ENCODE peak calls at places on chromosomes 5 and 9, in nine cellular contexts. S, H, Z, A, U, E, B, N and J are unnamed samples.

GRCh38 chr9:94867281-94867841 is 140.9 kb downstream of the AOPEP start:
- DNase-seq in S (peak; percentile 91), H (no peak), Z (peak; percentile 66), A (no peak), U (peak; percentile 50), E (peak; percentile 13), B (no peak), N (peak; percentile 81), J (no peak)

GRCh38 chr5:145941677-145942130 is 5.3 kb downstream of the SH3RF2 start:
- DNase-seq in S (peak; percentile 35), H (no peak), Z (no peak), A (no peak), U (no peak), E (no peak), B (no peak), N (no peak), J (no peak)

GRCh38 chr5:130335116-130335515 is 430.9 kb downstream of the CHSY3 start:
- DNase-seq in S (no peak), H (no peak), Z (no peak), A (no peak), U (no peak), E (no peak), B (no peak), N (no peak), J (no peak)

GRCh38 chr9:134323741-134324358 is 2.4 kb upstream of the RXRA start:
- DNase-seq in S (no peak), H (no peak), Z (peak; percentile 78), A (no peak), U (no peak), E (no peak), B (no peak), N (peak; percentile 85), J (no peak)

GRCh38 chr9:113808391-113809191 is 67.5 kb upstream of the ZNF618 start:
- DNase-seq in S (peak; percentile 83), H (no peak), Z (peak; percentile 29), A (no peak), U (no peak), E (peak; percentile 42), B (no peak), N (peak; percentile 72), J (no peak)

GRCh38 chr5:132446621-132447020 is 44.0 kb downstream of the IRF1 start:
- DNase-seq in S (peak; percentile 75), H (no peak), Z (peak; percentile 71), A (no peak), U (no peak), E (no peak), B (no peak), N (no peak), J (no peak)

GRCh38 chr5:30551614-30552013 is 641.9 kb upstream of the CDH6 start:
- DNase-seq in S (no peak), H (no peak), Z (no peak), A (no peak), U (no peak), E (no peak), B (no peak), N (no peak), J (no peak)

GRCh38 chr5:141040093-141040762 is 10.9 kb upstream of the PCDHB1 start:
- DNase-seq in S (no peak), H (peak; percentile 47), Z (no peak), A (peak; percentile 74), U (peak; percentile 83), E (peak; percentile 81), B (peak; percentile 77), N (peak; percentile 79), J (no peak)

GRCh38 chr9:133619791-133620190 is 10.6 kb upstream of the FAM163B start:
- DNase-seq in S (no peak), H (peak; percentile 10), Z (no peak), A (no peak), U (no peak), E (no peak), B (no peak), N (peak; percentile 71), J (peak; percentile 62)

GRCh38 chr9:113634597-113635515 is 171.3 kb downstream of the RGS3 start:
- DNase-seq in S (peak; percentile 69), H (no peak), Z (no peak), A (no peak), U (no peak), E (no peak), B (no peak), N (no peak), J (no peak)

GRCh38 chr9:133950206-133950915 is 41.8 kb downstream of the VAV2 start:
- DNase-seq in S (peak; percentile 49), H (no peak), Z (no peak), A (no peak), U (no peak), E (no peak), B (no peak), N (peak; percentile 67), J (no peak)

GRCh38 chr5:135386886-135387628 is 12.0 kb downstream of the MACROH2A1 start:
- DNase-seq in S (peak; percentile 94), H (no peak), Z (peak; percentile 82), A (no peak), U (no peak), E (no peak), B (no peak), N (no peak), J (no peak)

GRCh38 chr9:134166374-134166773 is 2.0 kb upstream of the RNU6ATAC start:
- DNase-seq in S (no peak), H (no peak), Z (no peak), A (no peak), U (no peak), E (no peak), B (no peak), N (peak; percentile 72), J (no peak)

GRCh38 chr5:158820891-158821290 is 278.8 kb downstream of the EBF1 start:
- DNase-seq in S (no peak), H (no peak), Z (no peak), A (no peak), U (no peak), E (no peak), B (no peak), N (no peak), J (peak; percentile 83)
- H3K9ac ChIP-seq in S (no peak overlapping the region), H (no peak overlapping the region), Z (no peak overlapping the region), A (no peak overlapping the region), U (no peak overlapping the region), E (no peak overlapping the region), B (no peak overlapping the region), N (no peak overlapping the region), J (peak overlapping the region; percentile 56)

GRCh38 chr5:168307925-168308584 is 16.6 kb downstream of the WWC1 start:
- DNase-seq in S (no peak), H (no peak), Z (no peak), A (no peak), U (no peak), E (no peak), B (no peak), N (no peak), J (no peak)
- H3K9ac ChIP-seq in S (no peak overlapping the region), H (no peak overlapping the region), Z (no peak overlapping the region), A (peak overlapping the region; percentile 21), U (no peak overlapping the region), E (no peak overlapping the region), B (no peak overlapping the region), N (no peak overlapping the region), J (no peak overlapping the region)

DNA sequence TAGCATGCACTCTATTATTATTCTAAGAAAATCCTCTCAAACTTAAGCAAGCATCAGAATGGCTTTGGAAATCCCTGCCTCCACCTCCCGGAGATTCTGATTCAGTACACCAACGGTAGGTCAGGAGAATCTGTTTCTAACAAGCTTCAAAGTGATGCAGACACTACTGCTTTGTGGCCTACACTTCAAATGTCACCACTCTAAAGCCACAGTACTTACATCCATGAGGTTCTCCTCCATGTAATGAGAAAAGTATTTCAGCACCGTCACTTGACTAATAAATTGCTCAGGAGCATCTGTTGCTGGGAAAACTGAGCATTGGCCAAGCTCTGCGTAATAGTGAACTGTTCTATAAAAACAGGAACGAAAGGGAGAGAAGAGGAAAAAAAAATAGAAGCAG is 4.8 kb downstream of the PLK2 start:
- DNase-seq in S (peak; percentile 55), H (no peak), Z (no peak), A (no peak), U (no peak), E (no peak), B (no peak), N (no peak), J (no peak)
- H3K9ac ChIP-seq in S (peak overlapping the region; percentile 35), H (no peak overlapping the region), Z (no peak overlapping the region), A (no peak overlapping the region), U (no peak overlapping the region), E (no peak overlapping the region), B (no peak overlapping the region), N (no peak overlapping the region), J (no peak overlapping the region)

DNA sequence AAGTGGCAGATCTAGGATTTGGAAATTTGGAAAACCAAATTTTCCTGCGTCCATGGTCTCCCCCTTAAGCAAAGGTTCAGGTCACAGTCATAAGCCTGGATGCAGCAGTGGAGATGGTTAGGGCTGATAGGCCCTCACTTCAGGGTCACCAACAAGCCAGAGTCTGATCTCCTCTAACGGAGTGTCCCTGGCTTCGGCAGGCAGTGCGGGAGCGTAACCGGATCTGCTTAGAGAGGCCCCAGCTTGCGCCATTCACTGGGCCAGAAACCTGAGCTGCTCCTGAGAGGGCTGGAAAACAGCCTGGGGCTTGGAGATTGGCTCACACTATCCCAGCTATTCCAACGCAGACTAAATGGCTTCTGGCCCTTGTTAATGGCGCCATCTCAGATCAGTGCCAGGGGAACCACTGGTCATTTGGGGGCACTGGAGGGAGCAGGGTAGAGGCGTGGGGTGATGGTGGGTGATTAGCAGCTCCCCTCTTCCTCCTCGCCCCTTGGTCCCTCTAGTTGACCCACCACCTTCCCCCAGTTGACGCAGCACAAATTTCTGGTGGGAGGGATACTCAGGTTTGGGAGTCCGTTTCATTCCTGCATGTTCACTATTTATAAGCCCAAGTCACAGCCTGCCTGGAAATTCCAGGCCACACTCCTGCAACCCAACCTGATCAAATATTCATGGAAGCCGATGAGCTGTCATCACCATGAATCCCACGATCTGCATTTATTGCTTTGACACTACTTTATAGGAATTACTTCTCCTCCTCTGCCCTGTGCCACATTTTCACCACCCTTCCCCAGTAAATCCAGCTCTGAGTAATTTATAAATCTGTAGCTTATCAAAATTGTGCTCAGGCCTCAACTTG is 134.6 kb upstream of the CPEB4 start:
- DNase-seq in S (peak; percentile 72), H (no peak), Z (no peak), A (peak; percentile 62), U (peak; percentile 91), E (peak; percentile 68), B (peak; percentile 85), N (no peak), J (no peak)
- H3K9ac ChIP-seq in S (peak overlapping the region; percentile 71), H (no peak overlapping the region), Z (no peak overlapping the region), A (no peak overlapping the region), U (no peak overlapping the region), E (no peak overlapping the region), B (no peak overlapping the region), N (no peak overlapping the region), J (no peak overlapping the region)

GRCh38 chr5:1121891-1122290 is 10.0 kb upstream of the SLC12A7 start:
- DNase-seq in S (no peak), H (no peak), Z (no peak), A (no peak), U (no peak), E (no peak), B (no peak), N (no peak), J (no peak)
- H3K9ac ChIP-seq in S (no peak overlapping the region), H (no peak overlapping the region), Z (no peak overlapping the region), A (no peak overlapping the region), U (no peak overlapping the region), E (no peak overlapping the region), B (no peak overlapping the region), N (no peak overlapping the region), J (no peak overlapping the region)

DNA sequence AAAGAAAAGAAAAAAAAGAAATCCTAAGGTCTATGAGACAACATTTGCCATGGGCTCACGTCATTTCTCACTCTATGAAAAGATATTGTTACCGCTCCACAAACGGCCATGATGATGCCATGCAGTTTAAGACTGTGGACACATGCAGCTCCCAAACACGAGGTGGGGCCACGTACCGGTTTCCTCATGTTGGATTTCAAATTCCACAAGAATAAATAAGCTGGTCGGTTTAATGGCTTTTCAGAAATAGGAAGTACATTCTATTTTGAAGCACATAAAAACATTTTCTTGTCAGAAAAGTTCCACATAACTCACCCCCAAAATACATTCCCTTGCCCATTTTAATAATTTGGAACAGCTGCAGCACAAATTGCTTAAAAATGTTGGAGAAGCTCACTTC is 130.6 kb downstream of the MYO10 start:
- DNase-seq in S (no peak), H (no peak), Z (no peak), A (no peak), U (no peak), E (no peak), B (no peak), N (no peak), J (no peak)
- H3K9ac ChIP-seq in S (no peak overlapping the region), H (no peak overlapping the region), Z (no peak overlapping the region), A (no peak overlapping the region), U (no peak overlapping the region), E (no peak overlapping the region), B (no peak overlapping the region), N (no peak overlapping the region), J (no peak overlapping the region)